ENCODE peak calls at places on chromosome 11, in nine cellular contexts. G is hypothalamus; J is fibroblast of mammary gland; I is HT-29; K is amygdala; F is AG09309; M is ovary; N is germinal center; P is activated CD4-positive, alpha-beta T cell treated with anti-CD3 and anti-CD28 coated beads for 24 hours. T is an unnamed sample.

GRCh38 chr11:101096036-101096704 is 33.4 kb downstream of the PGR start:
- DNase-seq in G (no peak), J (peak), I (no peak), K (no peak), F (no peak), M (peak), N (no peak), P (no peak), T (no peak)

GRCh38 chr11:64339754-64340408 is at the start of gene CCDC88B:
- DNase-seq in G (no peak), J (no peak), I (no peak), K (no peak), F (no peak), M (peak), N (peak), P (peak), T (peak)

GRCh38 chr11:19834761-19835160 is 122.1 kb downstream of the NAV2 start:
- DNase-seq in G (no peak), J (no peak), I (no peak), K (no peak), F (no peak), M (no peak), N (no peak), P (no peak), T (no peak)

GRCh38 chr11:132824642-132825041 is 707.7 kb downstream of the OPCML start:
- DNase-seq in G (no peak), J (no peak), I (no peak), K (no peak), F (no peak), M (no peak), N (no peak), P (no peak), T (no peak)

GRCh38 chr11:61928606-61929005 is 11.2 kb upstream of the RAB3IL1 start:
- DNase-seq in G (no peak), J (peak), I (no peak), K (no peak), F (no peak), M (no peak), N (no peak), P (no peak), T (no peak)

GRCh38 chr11:93192163-93192562 is 5.6 kb downstream of the SLC36A4 start:
- DNase-seq in G (no peak), J (no peak), I (no peak), K (no peak), F (no peak), M (no peak), N (no peak), P (no peak), T (no peak)

GRCh38 chr11:45930031-45930794 is 7.8 kb downstream of the LARGE2 start:
- DNase-seq in G (peak), J (no peak), I (no peak), K (no peak), F (no peak), M (peak), N (peak), P (no peak), T (no peak)

GRCh38 chr11:76588455-76589325 is 81.9 kb downstream of the LRRC32 start:
- DNase-seq in G (no peak), J (no peak), I (no peak), K (no peak), F (no peak), M (no peak), N (peak), P (peak), T (no peak)

GRCh38 chr11:110434952-110435779 is 5.4 kb downstream of the FDX1 start:
- DNase-seq in G (no peak), J (no peak), I (peak), K (no peak), F (no peak), M (no peak), N (peak), P (no peak), T (no peak)

GRCh38 chr11:119789766-119790407 is 60.9 kb upstream of the NECTIN1 start:
- DNase-seq in G (no peak), J (no peak), I (no peak), K (no peak), F (no peak), M (no peak), N (no peak), P (no peak), T (no peak)

GRCh38 chr11:63613517-63614135 is 607 bp downstream of the PLAAT3 start:
- DNase-seq in G (peak), J (no peak), I (peak), K (peak), F (no peak), M (peak), N (peak), P (no peak), T (peak)

GRCh38 chr11:17328856-17329490 is 22.6 kb upstream of the NCR3LG1 start:
- DNase-seq in G (no peak), J (no peak), I (no peak), K (no peak), F (no peak), M (no peak), N (no peak), P (no peak), T (no peak)

GRCh38 chr11:103709366-103709765 is 327.1 kb upstream of the DDI1 start:
- DNase-seq in G (no peak), J (no peak), I (no peak), K (no peak), F (no peak), M (no peak), N (peak), P (no peak), T (no peak)

GRCh38 chr11:59918987-59919589 is 19.1 kb upstream of the OOSP1 start:
- DNase-seq in G (no peak), J (peak), I (peak), K (no peak), F (no peak), M (no peak), N (peak), P (no peak), T (no peak)

GRCh38 chr11:15280393-15280792 is 165.7 kb downstream of the INSC start:
- DNase-seq in G (no peak), J (no peak), I (no peak), K (no peak), F (no peak), M (no peak), N (no peak), P (no peak), T (no peak)

GRCh38 chr11:120337133-120337895 is 1.1 kb downstream of the ARHGEF12 start:
- DNase-seq in G (no peak), J (peak), I (peak), K (peak), F (no peak), M (peak), N (peak), P (no peak), T (no peak)

GRCh38 chr11:105915036-105915435 is 107.0 kb downstream of the MSANTD4 start:
- DNase-seq in G (no peak), J (no peak), I (no peak), K (no peak), F (no peak), M (no peak), N (no peak), P (no peak), T (no peak)

GRCh38 chr11:75576445-75577049 is 14.5 kb downstream of the SERPINH1 start:
- DNase-seq in G (no peak), J (peak), I (peak), K (no peak), F (no peak), M (peak), N (peak), P (no peak), T (peak)

GRCh38 chr11:38060930-38061329 is 1462.9 kb upstream of the RAG2 start:
- DNase-seq in G (no peak), J (no peak), I (peak), K (no peak), F (no peak), M (no peak), N (no peak), P (no peak), T (no peak)

GRCh38 chr11:7513210-7514098 is at the start of gene PPFIBP2:
- DNase-seq in G (peak), J (peak), I (peak), K (peak), F (no peak), M (peak), N (peak), P (peak), T (peak)

GRCh38 chr11:93493252-93493897 is 49.8 kb downstream of the SMCO4 start:
- DNase-seq in G (no peak), J (no peak), I (peak), K (no peak), F (no peak), M (no peak), N (no peak), P (no peak), T (no peak)

GRCh38 chr11:16605440-16605970 is 132.9 kb upstream of the C11orf58 start:
- DNase-seq in G (no peak), J (no peak), I (peak), K (no peak), F (no peak), M (peak), N (no peak), P (no peak), T (no peak)

GRCh38 chr11:98137437-98137836 is 883.3 kb upstream of the CNTN5 start:
- DNase-seq in G (no peak), J (no peak), I (no peak), K (no peak), F (no peak), M (no peak), N (no peak), P (no peak), T (no peak)

GRCh38 chr11:86570020-86570419 is 102.4 kb downstream of the ME3 start:
- DNase-seq in G (no peak), J (no peak), I (no peak), K (no peak), F (no peak), M (no peak), N (no peak), P (no peak), T (no peak)

GRCh38 chr11:15889972-15890371 is 466.4 kb downstream of the SOX6 start:
- DNase-seq in G (no peak), J (no peak), I (no peak), K (no peak), F (peak), M (no peak), N (no peak), P (no peak), T (no peak)

GRCh38 chr11:22432331-22433065 is 94.3 kb downstream of the SLC17A6 start:
- DNase-seq in G (peak), J (peak), I (no peak), K (peak), F (no peak), M (peak), N (no peak), P (no peak), T (no peak)

GRCh38 chr11:27464155-27464759 is 8.3 kb downstream of the LGR4 start:
- DNase-seq in G (no peak), J (no peak), I (peak), K (no peak), F (no peak), M (no peak), N (no peak), P (no peak), T (no peak)

GRCh38 chr11:8207080-8208000 is 38.5 kb upstream of the RIC3 start:
- DNase-seq in G (no peak), J (peak), I (no peak), K (no peak), F (no peak), M (no peak), N (no peak), P (no peak), T (no peak)

GRCh38 chr11:71447791-71448256 is 369 bp downstream of the DHCR7 start:
- DNase-seq in G (no peak), J (no peak), I (peak), K (no peak), F (no peak), M (no peak), N (peak), P (no peak), T (peak)

GRCh38 chr11:92226331-92227232 is 2.0 kb downstream of the FAT3 start:
- DNase-seq in G (no peak), J (no peak), I (no peak), K (peak), F (no peak), M (no peak), N (no peak), P (no peak), T (no peak)

GRCh38 chr11:117217685-117218084 is 14.2 kb downstream of the PCSK7 start:
- DNase-seq in G (no peak), J (peak), I (no peak), K (no peak), F (no peak), M (peak), N (no peak), P (no peak), T (no peak)

GRCh38 chr11:2248242-2248641 is 22.1 kb downstream of the ASCL2 start:
- DNase-seq in G (no peak), J (no peak), I (no peak), K (no peak), F (no peak), M (no peak), N (no peak), P (no peak), T (no peak)